ENCODE peak calls at places on chromosomes 12 and 14, in five cellular contexts. K is HS-27A, A is nephron progenitor cell, O is LHCN-M2, G is NCI-H1930. E is an unnamed sample.

GRCh38 chr14:86346818-86347384 is 817.0 kb downstream of the FLRT2 start:
- DNase-seq in K (no peak), A (no peak), O (no peak), G (no peak), E (no peak)

GRCh38 chr12:84624601-84625000 is 288.0 kb downstream of the SLC6A15 start:
- DNase-seq in K (no peak), A (no peak), O (no peak), G (peak), E (no peak)

GRCh38 chr14:76947838-76948184 is 80.7 kb downstream of the IRF2BPL start:
- DNase-seq in K (no peak), A (no peak), O (no peak), G (no peak), E (no peak)

GRCh38 chr14:95056476-95056875 is 100.9 kb downstream of the DICER1 start:
- DNase-seq in K (no peak), A (no peak), O (no peak), G (no peak), E (no peak)

GRCh38 chr14:53528114-53528513 is 375.0 kb upstream of the DDHD1 start:
- DNase-seq in K (no peak), A (no peak), O (no peak), G (no peak), E (no peak)

GRCh38 chr12:118060301-118061010 is 523 bp downstream of the WSB2 start:
- DNase-seq in K (no peak), A (peak), O (peak), G (no peak), E (peak)

GRCh38 chr12:124668602-124669001 is 101.2 kb upstream of the NCOR2 start:
- DNase-seq in K (no peak), A (no peak), O (no peak), G (no peak), E (no peak)

GRCh38 chr12:19994970-19995369 is 373.4 kb upstream of the PDE3A start:
- DNase-seq in K (no peak), A (no peak), O (no peak), G (no peak), E (no peak)

GRCh38 chr14:76827696-76828301 is 1.6 kb downstream of the LRRC74A start:
- DNase-seq in K (no peak), A (no peak), O (no peak), G (no peak), E (no peak)

GRCh38 chr14:103867523-103867953 is 20.2 kb upstream of the PPP1R13B start:
- DNase-seq in K (no peak), A (no peak), O (no peak), G (no peak), E (no peak)

GRCh38 chr12:67892289-67892688 is 97.0 kb upstream of the IFNG-AS1 start:
- DNase-seq in K (no peak), A (no peak), O (no peak), G (no peak), E (no peak)

GRCh38 chr12:52925717-52926595 is 21.1 kb upstream of the KRT8 start:
- DNase-seq in K (no peak), A (no peak), O (no peak), G (no peak), E (no peak)

GRCh38 chr14:49497725-49498348 is 88.3 kb downstream of the RPS29 start:
- DNase-seq in K (peak), A (peak), O (peak), G (peak), E (no peak)

GRCh38 chr14:106308839-106309389 is 782.5 kb downstream of the TMEM121 start:
- DNase-seq in K (no peak), A (peak), O (peak), G (peak), E (peak)

GRCh38 chr12:40691913-40692616 is at the start of gene CNTN1:
- DNase-seq in K (no peak), A (peak), O (no peak), G (peak), E (no peak)

E was measured in stimulated activated naive CD8-positive, alpha-beta T cell treated with anti-CD3 and anti-CD28 coated beads, Interleukin-15, amount 100 ng/mL, for 72 hours.